ENCODE peak calls at places on chromosomes 16 and 17, in seven cellular contexts. E, T, K, S, X, R and Q are unnamed samples.

GRCh38 chr16:10654592-10655414 is 39.9 kb downstream of the TEKT5 start:
- DNase-seq in E (no peak), T (no peak), K (no peak), S (no peak), X (no peak), R (no peak), Q (no peak)

GRCh38 chr17:148757-149156 is 11.4 kb downstream of the SCGB1C2 start:
- DNase-seq in E (no peak), T (no peak), K (no peak), S (no peak), X (no peak), R (no peak), Q (no peak)

GRCh38 chr17:64343833-64344637 is 46.6 kb downstream of the PECAM1 start:
- DNase-seq in E (no peak), T (no peak), K (peak), S (no peak), X (no peak), R (no peak), Q (no peak)

GRCh38 chr17:58059141-58059540 is 24.1 kb upstream of the DYNLL2 start:
- DNase-seq in E (no peak), T (no peak), K (no peak), S (no peak), X (no peak), R (no peak), Q (no peak)

GRCh38 chr16:20868890-20869289 is 31.3 kb downstream of the DCUN1D3 start:
- DNase-seq in E (peak), T (no peak), K (peak), S (no peak), X (no peak), R (no peak), Q (no peak)

GRCh38 chr16:13909872-13910303 is 10.1 kb upstream of the ERCC4 start:
- DNase-seq in E (no peak), T (no peak), K (peak), S (no peak), X (no peak), R (no peak), Q (no peak)

GRCh38 chr16:3823427-3823826 is 57.1 kb downstream of the CREBBP start:
- DNase-seq in E (no peak), T (no peak), K (no peak), S (no peak), X (no peak), R (no peak), Q (no peak)

GRCh38 chr16:11370084-11370931 is 25.0 kb downstream of the RMI2 start:
- DNase-seq in E (no peak), T (no peak), K (peak), S (peak), X (no peak), R (no peak), Q (no peak)

GRCh38 chr16:89422905-89423630 is 67.3 kb downstream of the ANKRD11 start:
- DNase-seq in E (no peak), T (no peak), K (peak), S (peak), X (no peak), R (no peak), Q (peak)

GRCh38 chr16:54239441-54239840 is 47.1 kb downstream of the IRX3 start:
- DNase-seq in E (no peak), T (no peak), K (no peak), S (no peak), X (no peak), R (no peak), Q (no peak)

GRCh38 chr17:72697602-72698146 is 394.8 kb downstream of the SLC39A11 start:
- DNase-seq in E (peak), T (no peak), K (peak), S (no peak), X (no peak), R (no peak), Q (no peak)

GRCh38 chr17:7018331-7018964 is 4.4 kb upstream of the BCL6B start:
- DNase-seq in E (no peak), T (no peak), K (no peak), S (no peak), X (no peak), R (no peak), Q (no peak)

GRCh38 chr17:29772981-29773380 is 150.3 kb upstream of the CORO6 start:
- DNase-seq in E (no peak), T (no peak), K (no peak), S (no peak), X (no peak), R (no peak), Q (no peak)

GRCh38 chr17:63698886-63699637 is 863 bp downstream of the LIMD2 start:
- DNase-seq in E (no peak), T (peak), K (peak), S (peak), X (no peak), R (no peak), Q (peak)

GRCh38 chr17:43517615-43518386 is 28.3 kb downstream of the ETV4 start:
- DNase-seq in E (no peak), T (no peak), K (no peak), S (peak), X (no peak), R (no peak), Q (no peak)

GRCh38 chr17:1259910-1260389 is 10.3 kb upstream of the BHLHA9 start:
- DNase-seq in E (peak), T (no peak), K (no peak), S (no peak), X (no peak), R (no peak), Q (no peak)

GRCh38 chr17:4968916-4969550 is 1.4 kb upstream of the SPAG7 start:
- DNase-seq in E (peak), T (no peak), K (no peak), S (no peak), X (no peak), R (no peak), Q (no peak)

GRCh38 chr16:78105517-78105916 is 6.1 kb downstream of the WWOX start:
- DNase-seq in E (no peak), T (no peak), K (no peak), S (no peak), X (no peak), R (no peak), Q (no peak)

GRCh38 chr16:64711026-64711425 is 410.8 kb downstream of the CDH11 start:
- DNase-seq in E (no peak), T (no peak), K (no peak), S (no peak), X (no peak), R (no peak), Q (no peak)

GRCh38 chr17:2015314-2015713 is 9.8 kb downstream of the RTN4RL1 start:
- DNase-seq in E (no peak), T (no peak), K (no peak), S (no peak), X (no peak), R (no peak), Q (no peak)

GRCh38 chr16:88472637-88473205 is 19.6 kb downstream of the ZFPM1 start:
- DNase-seq in E (no peak), T (no peak), K (no peak), S (no peak), X (no peak), R (no peak), Q (no peak)

GRCh38 chr17:72804949-72805348 is 287.5 kb downstream of the SLC39A11 start:
- DNase-seq in E (no peak), T (no peak), K (no peak), S (no peak), X (no peak), R (no peak), Q (no peak)

GRCh38 chr17:72381597-72382397 is 261.0 kb downstream of the SOX9 start:
- DNase-seq in E (peak), T (no peak), K (no peak), S (no peak), X (no peak), R (no peak), Q (no peak)

DNA sequence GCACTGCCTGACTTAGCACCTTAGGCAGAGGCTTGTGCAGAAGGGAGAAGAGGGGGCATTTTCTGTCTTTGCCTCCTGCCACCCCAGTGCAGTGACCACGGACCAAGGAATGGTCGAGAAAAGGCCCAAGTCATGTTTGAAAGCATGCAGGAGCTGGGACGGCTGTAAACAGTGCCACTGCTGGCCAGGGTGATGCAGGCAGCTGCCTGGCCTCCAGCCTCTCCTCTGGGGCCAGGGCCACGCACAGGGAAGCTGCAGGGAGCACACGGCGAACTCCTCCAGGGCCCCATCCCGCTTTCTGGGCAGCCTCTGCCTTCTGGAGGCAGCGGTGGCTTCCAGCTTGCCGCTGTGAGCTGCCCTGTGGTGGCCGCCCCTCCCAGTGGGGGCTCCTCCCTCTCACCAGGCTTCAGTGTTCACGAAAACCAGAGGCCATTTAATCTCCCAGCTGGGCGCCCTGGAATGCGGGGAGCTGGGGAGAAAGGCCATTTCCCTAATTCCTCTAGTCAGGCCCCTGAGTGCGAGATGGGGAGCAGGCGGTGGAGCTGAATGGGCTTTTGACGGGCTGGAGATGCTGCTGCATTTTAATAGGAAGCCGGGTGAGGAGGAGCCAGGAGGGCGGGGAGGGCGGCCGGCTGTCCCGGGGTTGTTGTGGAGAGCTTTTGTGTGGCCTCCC is 28.8 kb upstream of the DNAI2 start:
- DNase-seq in E (peak), T (no peak), K (no peak), S (no peak), X (peak), R (no peak), Q (no peak)
- TF ChIP-seq TAF1 in E (no peak), T (no peak), K (no peak), S (no peak), X (no peak), R (no peak), Q (no peak)

GRCh38 chr16:83804366-83804765 is 3.4 kb upstream of the HSBP1 start:
- DNase-seq in E (no peak), T (no peak), K (no peak), S (no peak), X (no peak), R (no peak), Q (no peak)

GRCh38 chr16:83803811-83804210 is 4.0 kb upstream of the HSBP1 start:
- DNase-seq in E (no peak), T (no peak), K (no peak), S (no peak), X (no peak), R (no peak), Q (no peak)

GRCh38 chr16:83802559-83802958 is 5.2 kb upstream of the HSBP1 start:
- DNase-seq in E (no peak), T (no peak), K (no peak), S (no peak), X (no peak), R (no peak), Q (no peak)

GRCh38 chr16:83799336-83799735 is 8.4 kb upstream of the HSBP1 start:
- DNase-seq in E (no peak), T (no peak), K (no peak), S (no peak), X (no peak), R (no peak), Q (no peak)

GRCh38 chr16:83802135-83802534 is 5.6 kb upstream of the HSBP1 start:
- DNase-seq in E (no peak), T (peak), K (no peak), S (no peak), X (no peak), R (no peak), Q (no peak)
- TF ChIP-seq POLR2AphosphoS5 in E (no peak), T (no peak), K (no peak), S (no peak), X (no peak), R (no peak), Q (no peak)

GRCh38 chr17:66312912-66313311 is 10.5 kb downstream of the PRKCA start:
- DNase-seq in E (no peak), T (no peak), K (no peak), S (no peak), X (no peak), R (no peak), Q (no peak)

GRCh38 chr17:66313325-66313724 is 10.9 kb downstream of the PRKCA start:
- DNase-seq in E (no peak), T (no peak), K (no peak), S (no peak), X (no peak), R (no peak), Q (no peak)

GRCh38 chr17:66308856-66309255 is 6.4 kb downstream of the PRKCA start:
- DNase-seq in E (no peak), T (no peak), K (no peak), S (no peak), X (no peak), R (no peak), Q (no peak)

GRCh38 chr17:66309793-66310192 is 7.4 kb downstream of the PRKCA start:
- DNase-seq in E (no peak), T (no peak), K (no peak), S (no peak), X (no peak), R (no peak), Q (no peak)

GRCh38 chr17:66310528-66311148 is 8.2 kb downstream of the PRKCA start:
- DNase-seq in E (no peak), T (no peak), K (no peak), S (no peak), X (no peak), R (peak), Q (no peak)
- TF ChIP-seq TAF1 in E (no peak), T (no peak), K (no peak), S (no peak), X (no peak), R (no peak), Q (no peak)

DNA sequence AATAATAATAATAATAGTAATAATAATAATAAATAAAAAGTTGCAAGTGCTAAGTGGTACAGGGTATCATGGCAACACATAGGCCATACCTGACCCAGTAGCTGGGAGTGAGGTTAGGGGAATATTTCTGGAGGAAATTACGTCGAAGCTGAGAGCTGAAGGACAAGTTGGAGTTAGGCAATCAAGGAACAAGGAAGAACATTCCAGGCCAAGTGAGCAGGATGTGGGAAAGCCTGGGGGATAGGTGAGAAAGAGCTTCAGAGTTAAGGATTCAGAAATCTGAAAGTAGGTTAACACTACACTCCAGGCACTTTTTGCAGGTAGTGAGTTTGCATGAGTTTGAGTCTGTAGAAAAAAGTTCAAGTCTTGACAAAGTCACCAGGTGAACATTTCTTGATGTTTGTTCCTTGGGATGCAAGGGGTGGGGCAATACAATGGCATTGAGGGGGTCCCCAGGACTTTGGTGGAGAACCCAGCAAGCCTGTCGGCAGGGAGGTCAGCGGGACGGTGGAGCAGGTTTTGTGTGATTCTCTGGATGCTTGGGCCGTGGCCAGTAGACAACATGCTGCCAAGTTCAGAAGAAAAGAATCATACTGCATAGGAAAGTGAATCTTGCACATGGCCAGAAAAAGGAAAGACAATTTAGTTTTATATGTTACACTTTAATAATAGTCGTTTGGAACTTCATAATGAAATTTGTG is 27.7 kb upstream of the MPHOSPH6 start:
- DNase-seq in E (no peak), T (no peak), K (no peak), S (no peak), X (no peak), R (no peak), Q (no peak)
- TF ChIP-seq POLR2AphosphoS5 in E (no peak), T (no peak), K (no peak), S (no peak), X (no peak), R (no peak), Q (no peak)

GRCh38 chr16:720990-721764 is at the start of gene ANTKMT:
- DNase-seq in E (peak), T (peak), K (peak), S (no peak), X (no peak), R (peak), Q (peak)
- TF ChIP-seq TAF1 in E (peak), T (peak), K (no peak), S (peak), X (peak), R (peak), Q (peak)

GRCh38 chr17:81528651-81529436 is 667 bp downstream of the FSCN2 start:
- DNase-seq in E (peak), T (no peak), K (no peak), S (no peak), X (no peak), R (no peak), Q (no peak)
- TF ChIP-seq POLR2AphosphoS5 in E (no peak), T (no peak), K (no peak), S (no peak), X (no peak), R (no peak), Q (no peak)

GRCh38 chr16:51152691-51153261 is 1.7 kb upstream of the SALL1 start:
- DNase-seq in E (peak), T (no peak), K (no peak), S (no peak), X (no peak), R (no peak), Q (no peak)

GRCh38 chr16:51150894-51151320 is at the start of gene SALL1:
- DNase-seq in E (no peak), T (no peak), K (no peak), S (no peak), X (no peak), R (no peak), Q (no peak)

GRCh38 chr16:51153275-51153991 is 2.4 kb upstream of the SALL1 start:
- DNase-seq in E (peak), T (no peak), K (no peak), S (no peak), X (no peak), R (no peak), Q (no peak)

GRCh38 chr16:51151435-51151950 is 423 bp upstream of the SALL1 start:
- DNase-seq in E (peak), T (no peak), K (peak), S (no peak), X (no peak), R (no peak), Q (no peak)

DNA sequence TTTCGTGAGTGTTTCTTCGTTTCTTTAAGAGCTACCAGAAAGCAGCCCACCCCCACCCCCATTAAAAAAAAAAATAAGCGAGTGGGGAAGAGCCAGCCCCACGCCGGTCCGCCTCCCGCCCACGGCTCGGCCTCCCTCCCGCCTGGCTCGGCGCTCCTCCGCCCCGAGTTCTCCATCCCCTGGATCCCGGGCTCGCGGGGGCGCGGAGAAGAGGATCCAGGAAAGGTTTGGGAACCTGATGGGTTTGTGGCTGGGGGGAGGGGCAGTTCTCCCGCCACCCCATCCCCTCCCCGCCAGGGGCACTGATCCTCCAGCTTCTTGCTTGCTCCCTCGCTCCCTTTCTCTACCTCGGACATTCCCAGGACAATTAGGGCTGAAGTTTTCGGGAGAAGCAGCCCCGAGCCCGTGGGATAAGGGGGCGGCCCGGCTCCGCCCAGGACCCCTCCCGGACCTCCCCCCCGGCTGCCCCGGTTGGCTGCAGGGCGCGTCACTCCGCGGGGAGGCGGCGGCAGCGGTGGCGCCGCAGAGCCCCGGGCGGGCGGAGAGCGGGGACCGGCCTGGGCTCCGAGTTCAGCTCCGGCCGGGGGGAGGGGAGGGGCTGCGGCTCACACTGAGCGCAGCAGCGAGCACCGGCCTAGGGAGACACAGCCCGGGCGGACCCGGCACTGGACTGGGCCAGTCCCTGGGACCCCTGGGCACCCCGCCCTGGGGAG is 1.0 kb upstream of the SALL1 start:
- DNase-seq in E (peak), T (no peak), K (peak), S (no peak), X (peak), R (no peak), Q (no peak)
- TF ChIP-seq TAF1 in E (no peak), T (no peak), K (peak), S (no peak), X (peak), R (no peak), Q (no peak)

GRCh38 chr17:41648411-41649195 is 24.2 kb upstream of the KRT17 start:
- DNase-seq in E (peak), T (peak), K (peak), S (no peak), X (peak), R (peak), Q (peak)
- TF ChIP-seq POLR2AphosphoS5 in E (no peak), T (no peak), K (no peak), S (no peak), X (no peak), R (no peak), Q (no peak)

GRCh38 chr17:75396781-75397180 is 8.7 kb downstream of the GRB2 start:
- DNase-seq in E (no peak), T (no peak), K (no peak), S (no peak), X (no peak), R (no peak), Q (no peak)
- TF ChIP-seq TAF1 in E (no peak), T (no peak), K (no peak), S (no peak), X (no peak), R (no peak), Q (no peak)